ENCODE peak calls at places on chromosomes 5 and 9, in six cellular contexts. N is midbrain; P is Kasumi-1; X is fibroblast of mammary gland; Y is activated T-helper 9 cell treated with anti-CD3 and anti-CD28 coated beads, Interleukin-2, amount 50 U/mL, for 16 hours; F is PC-9. Z is an unnamed sample.

GRCh38 chr9:99823392-99824377 is 2.0 kb downstream of the NR4A3 start:
- DNase-seq in N (peak), P (no peak), X (peak), Y (peak), F (no peak), Z (no peak)

GRCh38 chr5:93585054-93585751 is 2.2 kb downstream of the NR2F1 start:
- DNase-seq in N (no peak), P (no peak), X (no peak), Y (no peak), F (no peak), Z (no peak)

GRCh38 chr9:114081441-114082016 is 3.4 kb upstream of the AMBP start:
- DNase-seq in N (no peak), P (no peak), X (no peak), Y (no peak), F (no peak), Z (no peak)

GRCh38 chr5:10151656-10152055 is 98.0 kb downstream of the ATPSCKMT start:
- DNase-seq in N (no peak), P (no peak), X (peak), Y (no peak), F (no peak), Z (no peak)

GRCh38 chr5:137753986-137754235 is 252 bp downstream of the HNRNPA0 start:
- DNase-seq in N (peak), P (no peak), X (no peak), Y (no peak), F (no peak), Z (no peak)

GRCh38 chr5:176360894-176361436 is 599 bp downstream of the KIAA1191 start:
- DNase-seq in N (no peak), P (peak), X (peak), Y (no peak), F (no peak), Z (no peak)

GRCh38 chr9:27750571-27750970 is 177.3 kb upstream of the C9orf72 start:
- DNase-seq in N (no peak), P (no peak), X (no peak), Y (no peak), F (no peak), Z (peak)

GRCh38 chr9:126750941-126751725 is 53.7 kb upstream of the ZBTB43 start:
- DNase-seq in N (no peak), P (no peak), X (no peak), Y (no peak), F (no peak), Z (no peak)

GRCh38 chr5:92641031-92641962 is 939.7 kb downstream of the NR2F1-AS1 start:
- DNase-seq in N (no peak), P (no peak), X (peak), Y (no peak), F (peak), Z (no peak)

GRCh38 chr5:132209131-132209530 is 18.5 kb downstream of the P4HA2 start:
- DNase-seq in N (no peak), P (peak), X (no peak), Y (no peak), F (peak), Z (no peak)

GRCh38 chr5:98364549-98364948 is 408.9 kb upstream of the RGMB start:
- DNase-seq in N (no peak), P (no peak), X (no peak), Y (no peak), F (no peak), Z (no peak)

GRCh38 chr9:98644011-98644410 is 64.7 kb downstream of the GABBR2 start:
- DNase-seq in N (no peak), P (no peak), X (peak), Y (no peak), F (no peak), Z (no peak)

GRCh38 chr9:122572456-122572855 is 10.7 kb downstream of the OR1L8 start:
- DNase-seq in N (no peak), P (no peak), X (peak), Y (no peak), F (no peak), Z (no peak)

GRCh38 chr5:52757991-52758390 is 29.7 kb upstream of the ITGA1 start:
- DNase-seq in N (no peak), P (no peak), X (no peak), Y (no peak), F (no peak), Z (no peak)

GRCh38 chr9:89448381-89448780 is 49.5 kb downstream of the SEMA4D start:
- DNase-seq in N (peak), P (no peak), X (no peak), Y (no peak), F (no peak), Z (peak)

GRCh38 chr5:52725065-52725746 is 62.5 kb upstream of the ITGA1 start:
- DNase-seq in N (no peak), P (peak), X (no peak), Y (peak), F (peak), Z (no peak)

GRCh38 chr5:39639618-39640078 is 214.9 kb upstream of the DAB2 start:
- DNase-seq in N (no peak), P (no peak), X (peak), Y (no peak), F (peak), Z (no peak)

GRCh38 chr9:99350461-99350860 is 128.4 kb downstream of the SEC61B start:
- DNase-seq in N (no peak), P (no peak), X (no peak), Y (no peak), F (no peak), Z (no peak)

GRCh38 chr5:173572431-173573125 is 43.9 kb downstream of the BOD1 start:
- DNase-seq in N (no peak), P (no peak), X (peak), Y (no peak), F (no peak), Z (no peak)

GRCh38 chr5:36891266-36891665 is 14.7 kb downstream of the NIPBL start:
- DNase-seq in N (no peak), P (no peak), X (no peak), Y (no peak), F (no peak), Z (no peak)

GRCh38 chr5:67375606-67376005 is 179.0 kb upstream of the CD180 start:
- DNase-seq in N (no peak), P (peak), X (no peak), Y (no peak), F (no peak), Z (no peak)

GRCh38 chr5:58244819-58245478 is 214.9 kb downstream of the PLK2 start:
- DNase-seq in N (no peak), P (peak), X (no peak), Y (no peak), F (no peak), Z (no peak)

GRCh38 chr5:34003941-34004340 is 3.9 kb downstream of the AMACR start:
- DNase-seq in N (no peak), P (no peak), X (no peak), Y (no peak), F (no peak), Z (no peak)

GRCh38 chr5:60371065-60371464 is 328.9 kb downstream of the DEPDC1B start:
- DNase-seq in N (no peak), P (no peak), X (no peak), Y (no peak), F (no peak), Z (no peak)

GRCh38 chr9:113525831-113526230 is 62.3 kb downstream of the RGS3 start:
- DNase-seq in N (no peak), P (no peak), X (no peak), Y (no peak), F (no peak), Z (no peak)

GRCh38 chr5:124920909-124921666 is 174.6 kb upstream of the ZNF608 start:
- DNase-seq in N (peak), P (peak), X (no peak), Y (no peak), F (no peak), Z (no peak)

GRCh38 chr5:56004874-56005273 is 10.1 kb upstream of the IL6ST start:
- DNase-seq in N (no peak), P (no peak), X (no peak), Y (no peak), F (no peak), Z (no peak)

GRCh38 chr9:37787059-37787458 is 2.2 kb upstream of the EXOSC3 start:
- DNase-seq in N (no peak), P (no peak), X (no peak), Y (no peak), F (no peak), Z (no peak)